ENCODE peak calls at places on chromosomes 5 and 9, in eight cellular contexts. C is heart left ventricle, W is Peyer's patch, A is A549, B is breast epithelium, D is transverse colon, G is stomach, S is uterus. E is an unnamed sample. For H3K4me1, the result is how much of the 10 kb centered on the place peaks cover.

GRCh38 chr5:82909816-82910215 is 167.4 kb downstream of the TMEM167A start:
- DNase-seq in C (no peak), W (no peak), A (no peak), B (no peak), D (no peak), G (no peak), S (no peak), E (no peak)

GRCh38 chr5:76257897-76258296 is 145.2 kb upstream of the IQGAP2 start:
- DNase-seq in C (no peak), W (no peak), A (no peak), B (no peak), D (no peak), G (no peak), S (no peak), E (no peak)

GRCh38 chr9:135080286-135081263 is 6.9 kb upstream of the OLFM1 start:
- DNase-seq in C (no peak), W (peak), A (no peak), B (peak), D (peak), G (no peak), S (no peak), E (no peak)

GRCh38 chr5:109256486-109256885 is 153.3 kb downstream of the PJA2 start:
- DNase-seq in C (no peak), W (no peak), A (no peak), B (no peak), D (no peak), G (no peak), S (no peak), E (no peak)

GRCh38 chr5:149963722-149964121 is 3.2 kb downstream of the SLC26A2 start:
- DNase-seq in C (no peak), W (peak), A (no peak), B (no peak), D (peak), G (no peak), S (no peak), E (no peak)

GRCh38 chr5:116272281-116272941 is 187.6 kb downstream of the COMMD10 start:
- DNase-seq in C (no peak), W (no peak), A (no peak), B (no peak), D (no peak), G (no peak), S (no peak), E (no peak)

GRCh38 chr5:66875325-66875724 is 279.1 kb downstream of the MAST4 start:
- DNase-seq in C (no peak), W (no peak), A (no peak), B (no peak), D (no peak), G (no peak), S (no peak), E (no peak)

GRCh38 chr5:109191153-109191558 is 218.6 kb downstream of the PJA2 start:
- DNase-seq in C (no peak), W (no peak), A (no peak), B (no peak), D (peak), G (no peak), S (no peak), E (no peak)

GRCh38 chr5:91125916-91126315 is 257.2 kb downstream of the ARRDC3 start:
- DNase-seq in C (no peak), W (no peak), A (no peak), B (no peak), D (no peak), G (no peak), S (no peak), E (no peak)

GRCh38 chr5:138927979-138928378 is 52.8 kb upstream of the LRRTM2 start:
- DNase-seq in C (peak), W (peak), A (no peak), B (no peak), D (peak), G (peak), S (no peak), E (peak)

GRCh38 chr5:35924950-35925722 is 13.3 kb downstream of the CAPSL start:
- DNase-seq in C (peak), W (peak), A (peak), B (peak), D (peak), G (peak), S (peak), E (peak)

GRCh38 chr5:88925692-88926490 is 42.9 kb upstream of the MEF2C start:
- DNase-seq in C (no peak), W (no peak), A (no peak), B (no peak), D (no peak), G (no peak), S (no peak), E (no peak)

GRCh38 chr5:31463341-31463740 is 68.6 kb downstream of the DROSHA start:
- DNase-seq in C (no peak), W (no peak), A (no peak), B (no peak), D (no peak), G (no peak), S (no peak), E (no peak)

GRCh38 chr5:38453506-38453905 is 102.9 kb downstream of the LIFR start:
- DNase-seq in C (no peak), W (no peak), A (no peak), B (no peak), D (no peak), G (no peak), S (no peak), E (no peak)

GRCh38 chr9:110911659-110912473 is 126.4 kb downstream of the LPAR1 start:
- DNase-seq in C (no peak), W (no peak), A (no peak), B (no peak), D (no peak), G (no peak), S (peak), E (no peak)

GRCh38 chr5:8981016-8981415 is 564.9 kb downstream of the SEMA5A start:
- DNase-seq in C (no peak), W (no peak), A (no peak), B (no peak), D (no peak), G (no peak), S (no peak), E (no peak)

GRCh38 chr5:59744531-59744992 is 149.0 kb downstream of the PDE4D start:
- DNase-seq in C (no peak), W (no peak), A (peak), B (no peak), D (no peak), G (no peak), S (no peak), E (no peak)

GRCh38 chr9:92176068-92176799 is 61.0 kb upstream of the SPTLC1 start:
- DNase-seq in C (no peak), W (no peak), A (no peak), B (no peak), D (no peak), G (no peak), S (no peak), E (no peak)

GRCh38 chr9:97501177-97501971 is at the start of gene TMOD1:
- DNase-seq in C (peak), W (peak), A (peak), B (no peak), D (peak), G (peak), S (peak), E (peak)

GRCh38 chr9:1005043-1005667 is 28.7 kb downstream of the DMRT3 start:
- DNase-seq in C (no peak), W (peak), A (peak), B (no peak), D (no peak), G (no peak), S (no peak), E (no peak)

GRCh38 chr5:139393497-139394122 is 1.3 kb downstream of the PROB1 start:
- DNase-seq in C (no peak), W (no peak), A (no peak), B (no peak), D (no peak), G (no peak), S (no peak), E (no peak)

GRCh38 chr9:93612052-93612795 is 35.8 kb downstream of the PHF2 start:
- DNase-seq in C (no peak), W (peak), A (no peak), B (no peak), D (no peak), G (no peak), S (no peak), E (no peak)

GRCh38 chr9:37955781-37956422 is 52.0 kb upstream of the SLC25A51 start:
- DNase-seq in C (no peak), W (no peak), A (no peak), B (no peak), D (no peak), G (no peak), S (no peak), E (peak)

GRCh38 chr5:97575322-97575721 is 392.3 kb upstream of the RIOK2 start:
- DNase-seq in C (no peak), W (no peak), A (no peak), B (no peak), D (no peak), G (no peak), S (no peak), E (no peak)

GRCh38 chr5:72468606-72469005 is 38.6 kb downstream of the ZNF366 start:
- DNase-seq in C (no peak), W (no peak), A (no peak), B (no peak), D (no peak), G (no peak), S (no peak), E (no peak)

GRCh38 chr5:1414311-1415058 is 30.8 kb downstream of the SLC6A3 start:
- DNase-seq in C (no peak), W (no peak), A (no peak), B (no peak), D (no peak), G (no peak), S (no peak), E (no peak)

GRCh38 chr9:15310448-15310847 is 3.4 kb upstream of the TTC39B start:
- DNase-seq in C (no peak), W (no peak), A (no peak), B (no peak), D (no peak), G (no peak), S (no peak), E (no peak)

GRCh38 chr5:177497011-177497296 is 450 bp downstream of the PDLIM7 start:
- DNase-seq in C (no peak), W (no peak), A (no peak), B (no peak), D (no peak), G (no peak), S (no peak), E (no peak)
- H3K4me1 ChIP-seq in C (half or more), W (under half), A (half or more), B (under half), D (under half), G (under half), S (under half), E (half or more)

GRCh38 chr5:135930029-135930948 is 24.5 kb downstream of the LECT2 start:
- DNase-seq in C (no peak), W (no peak), A (peak), B (no peak), D (no peak), G (no peak), S (no peak), E (peak)
- TF ChIP-seq POLR2A in C (no peak), W (no peak), A (peak), B (no peak), D (no peak), G (no peak), S (no peak), E (no peak)

GRCh38 chr9:131838581-131839280 is 98.9 kb upstream of the RAPGEF1 start:
- DNase-seq in C (no peak), W (no peak), A (no peak), B (no peak), D (no peak), G (no peak), S (no peak), E (no peak)

GRCh38 chr9:131837836-131838235 is 98.0 kb upstream of the RAPGEF1 start:
- DNase-seq in C (no peak), W (no peak), A (no peak), B (no peak), D (no peak), G (no peak), S (no peak), E (no peak)

GRCh38 chr9:131836021-131836420 is 96.1 kb upstream of the RAPGEF1 start:
- DNase-seq in C (no peak), W (no peak), A (no peak), B (no peak), D (no peak), G (no peak), S (no peak), E (no peak)

GRCh38 chr9:131836607-131837315 is 96.9 kb upstream of the RAPGEF1 start:
- DNase-seq in C (no peak), W (no peak), A (no peak), B (no peak), D (no peak), G (no peak), S (no peak), E (no peak)

DNA sequence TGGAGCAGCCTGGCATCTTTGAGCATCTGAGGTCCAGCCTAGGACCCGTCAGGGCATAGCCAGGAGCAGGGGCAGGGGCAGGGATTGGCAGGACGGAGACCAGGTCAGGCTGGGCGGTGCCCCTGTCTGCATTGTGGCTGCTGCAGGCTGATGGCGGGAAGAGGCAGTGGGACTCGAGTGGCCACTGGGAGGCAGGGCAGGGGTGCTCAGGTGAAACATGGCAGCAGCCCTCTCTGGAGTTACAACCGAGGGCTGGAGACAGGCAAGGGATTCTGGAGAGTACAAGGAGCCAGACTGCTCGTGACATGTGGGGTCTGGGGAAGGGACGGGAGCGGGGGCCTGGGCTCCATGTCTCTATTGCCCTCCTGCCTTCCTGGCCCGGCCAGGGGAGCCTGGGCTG is 97.4 kb upstream of the RAPGEF1 start:
- DNase-seq in C (peak), W (no peak), A (peak), B (no peak), D (no peak), G (peak), S (no peak), E (no peak)
- TF ChIP-seq CTCF in C (peak), W (no peak), A (peak), B (no peak), D (no peak), G (peak), S (no peak), E (peak)

GRCh38 chr9:113563856-113564514 is 100.5 kb downstream of the RGS3 start:
- DNase-seq in C (no peak), W (no peak), A (no peak), B (peak), D (no peak), G (no peak), S (no peak), E (no peak)
- H3K4me1 ChIP-seq in C (half or more), W (under half), A (under half), B (under half), D (half or more), G (half or more), S (under half), E (half or more)

E was measured in upper lobe of left lung.